ENCODE peak calls at places on chromosomes 5 and 9, in eight cellular contexts. F is psoas muscle; K is stimulated activated CD4-positive, alpha-beta T cell treated with anti-CD3 and anti-CD28 coated beads, Interleukin-1b, Interleukin-23, amount 100 ng/mL, for 24 hours; S is HT1080; W is stimulated activated naive B cell treated with anti-CD40 and anti-IgM and Interleukin-4, amounts not matched to agents 10 μg/mL and 1 μg/mL and 100 μg/mL, for 72 hours; T is RWPE1; M is stimulated activated CD8-positive, alpha-beta memory T cell treated with anti-CD3 and anti-CD28 coated beads, Interleukin-15, amount 100 ng/mL, for 4 hours; L is activated T-cell treated with anti-CD3 and anti-CD28 coated beads, Interleukin-2, amount 50 U/mL, for 72 hours. O is an unnamed sample.

GRCh38 chr5:179975713-179976030 is 68.0 kb upstream of the TBC1D9B start:
- DNase-seq in F (no peak), K (no peak), S (no peak), W (no peak), T (no peak), M (no peak), L (no peak), O (no peak)

GRCh38 chr9:84170521-84171141 is 169.9 kb downstream of the SLC28A3 start:
- DNase-seq in F (peak; percentile 76), K (no peak), S (peak; percentile 88), W (no peak), T (peak; percentile 62), M (no peak), L (no peak), O (no peak)

GRCh38 chr5:5953641-5954040 is 424.7 kb downstream of the MED10 start:
- DNase-seq in F (no peak), K (no peak), S (no peak), W (no peak), T (no peak), M (no peak), L (no peak), O (no peak)

GRCh38 chr9:94188246-94188645 is 70.9 kb upstream of the ZNF169 start:
- DNase-seq in F (no peak), K (no peak), S (no peak), W (no peak), T (no peak), M (no peak), L (no peak), O (no peak)

GRCh38 chr9:126398403-126399058 is 71.9 kb downstream of the MVB12B start:
- DNase-seq in F (peak; percentile 79), K (peak; percentile 36), S (peak; percentile 64), W (peak; percentile 64), T (peak; percentile 87), M (peak; percentile 24), L (peak; percentile 77), O (peak; percentile 85)

GRCh38 chr5:145104106-145104505 is 731.0 kb downstream of the PRELID2 start:
- DNase-seq in F (no peak), K (no peak), S (no peak), W (no peak), T (no peak), M (no peak), L (no peak), O (no peak)

GRCh38 chr9:18124760-18125159 is 349.2 kb upstream of the ADAMTSL1 start:
- DNase-seq in F (no peak), K (no peak), S (no peak), W (no peak), T (no peak), M (no peak), L (no peak), O (no peak)

GRCh38 chr5:67813879-67814539 is 401.5 kb upstream of the PIK3R1 start:
- DNase-seq in F (no peak), K (no peak), S (no peak), W (no peak), T (no peak), M (no peak), L (no peak), O (no peak)

GRCh38 chr5:127290019-127290945 is at the start of gene MEGF10:
- DNase-seq in F (peak; percentile 39), K (no peak), S (peak; percentile 39), W (peak; percentile 9), T (peak; percentile 84), M (no peak), L (peak; percentile 31), O (no peak)

GRCh38 chr5:73236541-73237128 is 63.6 kb downstream of the TMEM174 start:
- DNase-seq in F (no peak), K (no peak), S (no peak), W (no peak), T (peak; percentile 74), M (no peak), L (no peak), O (no peak)

GRCh38 chr5:111922344-111922743 is 165.3 kb upstream of the NREP start:
- DNase-seq in F (no peak), K (no peak), S (no peak), W (no peak), T (no peak), M (no peak), L (no peak), O (no peak)

GRCh38 chr5:33282696-33283095 is 158.1 kb upstream of the TARS1 start:
- DNase-seq in F (no peak), K (no peak), S (no peak), W (no peak), T (no peak), M (no peak), L (no peak), O (no peak)

GRCh38 chr5:81852277-81853004 is 101.5 kb upstream of the SSBP2 start:
- DNase-seq in F (peak; percentile 26), K (no peak), S (no peak), W (no peak), T (no peak), M (no peak), L (peak; percentile 14), O (no peak)

GRCh38 chr5:102809033-102809432 is 53.9 kb downstream of the PAM start:
- DNase-seq in F (no peak), K (no peak), S (no peak), W (no peak), T (no peak), M (no peak), L (no peak), O (no peak)

GRCh38 chr5:14767942-14768837 is 103.4 kb downstream of the ANKH start:
- DNase-seq in F (no peak), K (no peak), S (no peak), W (no peak), T (no peak), M (no peak), L (no peak), O (no peak)

GRCh38 chr5:133675376-133676154 is 63.2 kb upstream of the FSTL4 start:
- DNase-seq in F (no peak), K (no peak), S (no peak), W (no peak), T (no peak), M (no peak), L (no peak), O (no peak)

GRCh38 chr9:113222482-113222841 is 1.1 kb downstream of the SLC31A1 start:
- DNase-seq in F (no peak), K (no peak), S (no peak), W (no peak), T (peak; percentile 20), M (no peak), L (no peak), O (no peak)

GRCh38 chr5:50889790-50890189 is 223.4 kb downstream of the PARP8 start:
- DNase-seq in F (no peak), K (no peak), S (peak; percentile 16), W (no peak), T (no peak), M (no peak), L (no peak), O (no peak)

GRCh38 chr9:8613346-8613825 is 813.8 kb upstream of the DMAC1 start:
- DNase-seq in F (no peak), K (no peak), S (no peak), W (no peak), T (no peak), M (no peak), L (no peak), O (no peak)

GRCh38 chr5:73625905-73626811 is at the start of gene ARHGEF28:
- DNase-seq in F (peak; percentile 65), K (no peak), S (peak; percentile 61), W (no peak), T (peak; percentile 93), M (no peak), L (peak; percentile 54), O (peak; percentile 24)

GRCh38 chr5:173498871-173499470 is 117.5 kb downstream of the BOD1 start:
- DNase-seq in F (no peak), K (no peak), S (no peak), W (no peak), T (no peak), M (no peak), L (no peak), O (no peak)

GRCh38 chr5:95609711-95610110 is 10.2 kb upstream of the GPR150 start:
- DNase-seq in F (no peak), K (no peak), S (no peak), W (no peak), T (no peak), M (no peak), L (no peak), O (no peak)

GRCh38 chr5:10474521-10475075 is 32.9 kb downstream of the ROPN1L start:
- DNase-seq in F (no peak), K (no peak), S (no peak), W (no peak), T (no peak), M (no peak), L (no peak), O (no peak)

GRCh38 chr9:110141118-110141797 is 66.7 kb downstream of the C9orf152 start:
- DNase-seq in F (peak; percentile 64), K (no peak), S (peak; percentile 82), W (no peak), T (peak; percentile 85), M (no peak), L (no peak), O (no peak)

GRCh38 chr5:138824924-138825863 is 49.9 kb downstream of the LRRTM2 start:
- DNase-seq in F (no peak), K (no peak), S (peak; percentile 14), W (no peak), T (peak; percentile 50), M (no peak), L (peak; percentile 30), O (no peak)

GRCh38 chr5:107672212-107673105 is 1.7 kb upstream of the EFNA5 start:
- DNase-seq in F (peak; percentile 68), K (no peak), S (peak; percentile 98), W (no peak), T (peak; percentile 98), M (no peak), L (peak; percentile 17), O (peak; percentile 38)

GRCh38 chr9:129412814-129413536 is 207.9 kb downstream of the C9orf50 start:
- DNase-seq in F (peak; percentile 62), K (peak; percentile 24), S (peak; percentile 59), W (peak; percentile 9), T (no peak), M (no peak), L (peak; percentile 58), O (no peak)

GRCh38 chr5:172541119-172541763 is 86.9 kb upstream of the SH3PXD2B start:
- DNase-seq in F (no peak), K (no peak), S (no peak), W (no peak), T (no peak), M (no peak), L (no peak), O (no peak)

GRCh38 chr5:77374686-77375085 is 117.4 kb downstream of the WDR41 start:
- DNase-seq in F (no peak), K (no peak), S (no peak), W (no peak), T (no peak), M (no peak), L (no peak), O (no peak)

GRCh38 chr5:5699062-5699461 is 276.6 kb downstream of the ICE1 start:
- DNase-seq in F (no peak), K (no peak), S (no peak), W (no peak), T (no peak), M (no peak), L (no peak), O (no peak)

GRCh38 chr9:129714393-129715051 is 38.3 kb downstream of the PTGES start:
- DNase-seq in F (no peak), K (no peak), S (no peak), W (no peak), T (no peak), M (no peak), L (no peak), O (no peak)